ENCODE peak calls at places on chromosomes 4 and X, in four cellular contexts. J, R, C and H are unnamed samples.

GRCh38 chr4:127500242-127500641 is 132.5 kb upstream of the INTU start:
- DNase-seq in J (no peak), R (no peak), C (no peak), H (no peak)

GRCh38 chr4:141153751-141154510 is 20.7 kb upstream of the RNF150 start:
- DNase-seq in J (no peak), R (no peak), C (no peak), H (no peak)

GRCh38 chr4:2828758-2829181 is 14.9 kb upstream of the ADD1 start:
- DNase-seq in J (peak; percentile 4), R (no peak), C (no peak), H (no peak)

GRCh38 chr4:1368421-1369090 is 21.5 kb downstream of the UVSSA start:
- DNase-seq in J (peak; percentile 53), R (no peak), C (no peak), H (no peak)

GRCh38 chrX:154516655-154517100 is 646 bp upstream of the FAM3A start:
- DNase-seq in J (no peak), R (no peak), C (no peak), H (no peak)

GRCh38 chr4:156781852-156782251 is 189.7 kb downstream of the PDGFC start:
- DNase-seq in J (no peak), R (no peak), C (no peak), H (no peak)

GRCh38 chr4:157838366-157838765 is 334.5 kb downstream of the GASK1B start:
- DNase-seq in J (no peak), R (no peak), C (no peak), H (no peak)

GRCh38 chr4:123305746-123306145 is 90.8 kb upstream of the SPRY1 start:
- DNase-seq in J (no peak), R (no peak), C (no peak), H (no peak)

GRCh38 chr4:7411896-7412585 is 22.7 kb downstream of the PSAPL1 start:
- DNase-seq in J (peak; percentile 4), R (no peak), C (no peak), H (no peak)

GRCh38 chrX:102867254-102867653 is 69.8 kb upstream of the RAB40AL start:
- DNase-seq in J (no peak), R (no peak), C (no peak), H (no peak)

GRCh38 chrX:129748265-129748664 is 9.5 kb downstream of the XPNPEP2 start:
- DNase-seq in J (no peak), R (no peak), C (no peak), H (no peak)

GRCh38 chrX:25007059-25008053 is 8.4 kb downstream of the ARX start:
- DNase-seq in J (peak; percentile 43), R (no peak), C (no peak), H (no peak)

GRCh38 chr4:183118585-183118984 is 19.5 kb downstream of the WWC2 start:
- DNase-seq in J (no peak), R (no peak), C (no peak), H (no peak)

GRCh38 chr4:183458005-183458404 is 13.6 kb downstream of the CDKN2AIP start:
- DNase-seq in J (no peak), R (no peak), C (no peak), H (no peak)

GRCh38 chr4:47143261-47143660 is 111.9 kb downstream of the GABRB1 start:
- DNase-seq in J (no peak), R (no peak), C (no peak), H (no peak)

GRCh38 chrX:13076176-13076956 is 31.9 kb upstream of the FAM9C start:
- DNase-seq in J (no peak), R (no peak), C (no peak), H (no peak)

GRCh38 chr4:84878090-84878489 is 88.4 kb downstream of the WDFY3 start:
- DNase-seq in J (no peak), R (no peak), C (no peak), H (no peak)

GRCh38 chr4:119785963-119786362 is 157.4 kb upstream of the PDE5A start:
- DNase-seq in J (peak; percentile 22), R (peak; percentile 3), C (no peak), H (no peak)

GRCh38 chr4:48193096-48193836 is 59.2 kb upstream of the TXK start:
- DNase-seq in J (no peak), R (no peak), C (no peak), H (no peak)

GRCh38 chr4:110049951-110050925 is 137.6 kb downstream of the EGF start:
- DNase-seq in J (peak; percentile 59), R (peak; percentile 30), C (peak; percentile 8), H (peak; percentile 62)
- TF ChIP-seq ESRRA in J (no peak), R (no peak), C (no peak), H (no peak)

GRCh38 chr4:89055157-89056080 is 1.6 kb downstream of the FAM13A start:
- DNase-seq in J (no peak), R (no peak), C (no peak), H (no peak)

GRCh38 chr4:89056292-89056952 is 563 bp downstream of the FAM13A start:
- DNase-seq in J (no peak), R (no peak), C (no peak), H (no peak)

GRCh38 chr4:89054627-89055026 is 2.4 kb downstream of the FAM13A start:
- DNase-seq in J (no peak), R (no peak), C (no peak), H (no peak)

DNA sequence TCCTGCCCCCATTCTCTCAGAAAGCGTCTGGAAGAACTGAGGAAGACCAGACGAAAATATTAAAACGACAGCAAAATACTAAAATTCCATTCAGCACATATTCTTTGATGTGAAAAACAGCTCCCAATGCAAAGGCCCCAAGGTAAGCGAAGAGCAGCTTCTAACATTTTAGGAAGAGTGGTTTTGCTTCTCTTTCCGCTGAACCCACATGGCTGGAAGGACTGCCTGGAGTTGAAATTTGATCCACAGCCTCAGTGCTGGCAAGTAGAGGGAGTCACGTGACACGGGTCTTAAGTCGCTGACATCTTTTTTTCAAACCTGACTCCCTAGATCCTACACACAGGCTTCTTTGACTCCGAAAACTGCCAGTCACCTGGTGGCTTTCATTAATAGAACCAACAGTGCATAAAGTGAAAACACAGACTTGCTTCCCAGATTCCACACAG is at the start of gene FAM13A:
- DNase-seq in J (peak; percentile 60), R (peak; percentile 12), C (peak; percentile 44), H (peak; percentile 96)
- TF ChIP-seq ATF3 in J (no peak), R (no peak), C (no peak), H (peak; percentile 26)

GRCh38 chr4:100190643-100191600 is 654 bp upstream of the DDIT4L start:
- DNase-seq in J (no peak), R (no peak), C (no peak), H (no peak)
- TF ChIP-seq ESRRA in J (no peak), R (no peak), C (no peak), H (no peak)

GRCh38 chrX:48827654-48827968 is 1.3 kb downstream of the ERAS start:
- DNase-seq in J (no peak), R (no peak), C (no peak), H (no peak)
- TF ChIP-seq ATF3 in J (no peak), R (no peak), C (no peak), H (no peak)

GRCh38 chr4:5955201-5955821 is 62.4 kb upstream of the CRMP1 start:
- DNase-seq in J (no peak), R (no peak), C (no peak), H (no peak)
- TF ChIP-seq ESRRA in J (no peak), R (no peak), C (no peak), H (no peak)